ENCODE peak calls at places on chromosomes 2 and 18, in eight cellular contexts. P is pancreas, D is small intestine, R is GM23248, H is adrenal gland, N is A549, E is AG04450, I is uterus. T is an unnamed sample.

GRCh38 chr2:172248381-172249173 is 145.9 kb upstream of the DLX2 start:
- DNase-seq in P (no peak), D (no peak), R (peak), H (no peak), N (no peak), E (no peak), I (no peak), T (peak)

GRCh38 chr18:54149078-54149697 is 75.3 kb downstream of the MBD2 start:
- DNase-seq in P (no peak), D (no peak), R (peak), H (peak), N (peak), E (peak), I (no peak), T (peak)

GRCh38 chr2:73203055-73203681 is 794 bp downstream of the NOTO start:
- DNase-seq in P (no peak), D (no peak), R (no peak), H (no peak), N (no peak), E (no peak), I (no peak), T (no peak)

GRCh38 chr2:206521612-206522011 is 78.3 kb downstream of the ADAM23 start:
- DNase-seq in P (no peak), D (no peak), R (no peak), H (no peak), N (no peak), E (no peak), I (no peak), T (no peak)

GRCh38 chr2:207683879-207684627 is 27.4 kb upstream of the CCNYL1 start:
- DNase-seq in P (peak), D (peak), R (peak), H (no peak), N (peak), E (no peak), I (no peak), T (peak)

GRCh38 chr2:167212054-167212648 is 323.9 kb downstream of the XIRP2 start:
- DNase-seq in P (peak), D (peak), R (peak), H (peak), N (peak), E (no peak), I (no peak), T (peak)

GRCh38 chr2:86027196-86027912 is 78.3 kb downstream of the POLR1A start:
- DNase-seq in P (no peak), D (no peak), R (no peak), H (no peak), N (no peak), E (no peak), I (no peak), T (no peak)

GRCh38 chr18:47174545-47175116 is 1.5 kb downstream of the IER3IP1 start:
- DNase-seq in P (no peak), D (peak), R (peak), H (no peak), N (no peak), E (no peak), I (no peak), T (peak)

GRCh38 chr2:79936715-79937114 is 367.8 kb downstream of the LRRTM1 start:
- DNase-seq in P (no peak), D (no peak), R (no peak), H (no peak), N (no peak), E (no peak), I (no peak), T (no peak)

GRCh38 chr2:15313657-15314056 is 247.5 kb downstream of the NBAS start:
- DNase-seq in P (no peak), D (no peak), R (peak), H (no peak), N (no peak), E (peak), I (no peak), T (no peak)

GRCh38 chr2:83017366-83018090 is 1441.6 kb downstream of the SUCLG1 start:
- DNase-seq in P (no peak), D (no peak), R (no peak), H (no peak), N (no peak), E (no peak), I (no peak), T (peak)

DNA sequence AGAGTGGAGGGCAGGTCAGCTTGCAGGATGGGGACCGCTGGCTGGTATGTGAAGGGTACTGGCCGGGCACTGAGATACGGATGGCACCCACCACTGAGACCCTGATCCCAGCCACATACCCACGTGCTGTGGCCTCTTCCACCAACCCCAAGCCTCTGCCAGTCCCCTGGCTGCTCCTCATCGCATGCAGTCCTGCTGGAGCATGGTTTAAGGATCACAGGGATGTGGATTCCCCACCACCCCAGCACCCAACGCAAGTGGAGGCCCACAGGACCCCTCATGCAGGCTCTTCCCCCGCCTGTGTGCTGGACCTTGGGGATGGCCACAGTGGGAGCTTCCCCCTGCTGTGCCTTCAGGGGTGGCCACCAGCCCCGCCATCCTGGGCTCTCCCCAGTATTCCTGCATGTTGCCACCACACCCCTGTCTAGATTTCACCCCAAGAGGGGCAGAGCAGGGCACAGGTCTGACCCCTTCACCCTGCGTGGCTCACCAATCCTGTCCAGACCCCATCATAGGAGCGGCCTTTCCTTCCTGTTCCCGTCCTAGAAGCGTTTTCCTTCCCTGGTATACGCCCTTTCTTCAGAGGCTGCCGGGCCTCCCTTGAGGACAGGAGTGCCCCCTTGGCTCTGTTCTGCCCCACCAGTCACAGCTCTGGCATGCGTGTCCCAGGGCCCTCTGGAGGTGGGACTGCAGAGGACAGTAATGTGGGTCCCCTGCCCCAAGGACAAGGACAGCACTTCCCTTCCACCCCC is 18.3 kb downstream of the MLPH start:
- DNase-seq in P (no peak), D (no peak), R (no peak), H (no peak), N (no peak), E (no peak), I (no peak), T (no peak)
- H3K27ac ChIP-seq in P (no peak), D (no peak), R (no peak), H (no peak), N (peak), E (no peak), I (no peak), T (no peak)

GRCh38 chr2:40283111-40283909 is 168.6 kb downstream of the SLC8A1 start:
- DNase-seq in P (no peak), D (no peak), R (no peak), H (no peak), N (no peak), E (no peak), I (no peak), T (no peak)
- H3K27ac ChIP-seq in P (no peak), D (no peak), R (no peak), H (no peak), N (no peak), E (no peak), I (peak), T (no peak)

GRCh38 chr2:107824848-107825563 is 1.7 kb upstream of the RGPD4 start:
- DNase-seq in P (no peak), D (no peak), R (no peak), H (no peak), N (no peak), E (no peak), I (no peak), T (no peak)
- H3K27ac ChIP-seq in P (no peak), D (no peak), R (no peak), H (no peak), N (no peak), E (no peak), I (no peak), T (no peak)

GRCh38 chr18:77006305-77007175 is 126.0 kb downstream of the MBP start:
- DNase-seq in P (no peak), D (no peak), R (no peak), H (no peak), N (no peak), E (no peak), I (no peak), T (no peak)
- H3K27ac ChIP-seq in P (no peak), D (no peak), R (no peak), H (peak), N (no peak), E (no peak), I (no peak), T (no peak)

DNA sequence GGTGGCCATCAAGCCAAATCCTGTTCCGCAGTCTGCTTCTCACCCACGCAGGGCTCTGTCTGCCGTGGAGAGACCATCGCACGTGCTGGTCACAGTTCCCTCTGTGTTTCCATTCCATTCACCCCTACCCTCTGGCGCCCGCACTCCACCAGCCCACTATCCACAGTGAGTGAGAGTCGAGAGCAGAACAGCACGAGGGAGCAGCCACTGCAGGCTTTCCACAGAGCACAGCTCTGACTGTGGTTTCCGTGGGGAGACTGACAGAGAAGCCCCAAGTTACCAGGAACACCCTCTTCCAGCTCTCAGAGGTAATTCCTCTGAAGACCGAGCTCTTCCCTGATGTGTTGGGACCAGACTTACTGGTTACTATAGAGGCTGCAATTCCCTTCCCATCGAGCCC is 5.0 kb downstream of the MYT1L start:
- DNase-seq in P (no peak), D (no peak), R (no peak), H (no peak), N (no peak), E (no peak), I (no peak), T (no peak)
- H3K27ac ChIP-seq in P (no peak), D (no peak), R (no peak), H (no peak), N (no peak), E (no peak), I (no peak), T (no peak)

DNA sequence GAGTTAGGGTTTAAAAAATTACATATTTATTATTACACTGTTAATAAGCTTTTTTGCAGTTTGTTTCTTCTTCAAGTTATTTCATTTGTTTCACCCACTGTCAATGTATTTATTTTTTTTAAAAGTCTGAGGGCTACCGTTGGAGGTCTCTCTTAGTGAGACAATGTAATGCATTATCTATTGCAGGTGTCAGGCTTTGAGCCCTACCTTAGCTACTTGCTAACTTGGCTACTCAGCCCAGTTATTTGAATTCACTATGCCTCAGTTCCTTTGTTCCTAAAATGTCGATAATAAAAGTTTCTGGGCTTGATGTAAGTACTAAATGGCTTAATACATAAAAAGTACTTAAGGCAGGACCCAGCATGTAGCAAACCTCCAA is 458 bp upstream of the TFPI start:
- DNase-seq in P (no peak), D (no peak), R (no peak), H (no peak), N (no peak), E (no peak), I (no peak), T (no peak)
- H3K27ac ChIP-seq in P (no peak), D (no peak), R (peak), H (no peak), N (peak), E (no peak), I (peak), T (peak)

GRCh38 chr2:196258407-196258806 is 87.0 kb upstream of the STK17B start:
- DNase-seq in P (no peak), D (no peak), R (no peak), H (no peak), N (no peak), E (no peak), I (no peak), T (no peak)
- H3K27ac ChIP-seq in P (no peak), D (no peak), R (no peak), H (no peak), N (no peak), E (no peak), I (no peak), T (peak)

DNA sequence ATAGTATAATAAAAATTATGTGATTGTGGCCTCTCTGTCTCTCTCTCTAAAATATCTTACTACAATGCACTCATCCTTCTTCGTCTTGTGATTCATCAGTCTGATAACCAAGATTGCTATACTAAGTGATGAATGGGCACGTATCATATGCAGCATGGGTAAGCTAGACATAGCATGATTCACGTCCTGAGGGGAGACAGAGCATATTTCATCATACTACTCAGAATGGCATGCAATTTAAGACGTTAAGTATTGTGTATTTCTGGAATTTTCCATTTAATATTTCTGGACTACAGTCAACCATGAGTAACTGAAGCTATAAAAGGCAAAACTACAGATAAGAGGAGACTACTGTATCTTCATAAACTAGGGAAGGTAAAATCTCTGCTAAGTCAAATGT is 97.0 kb upstream of the CD226 start:
- DNase-seq in P (no peak), D (no peak), R (peak), H (peak), N (peak), E (peak), I (no peak), T (peak)
- H3K27ac ChIP-seq in P (no peak), D (no peak), R (peak), H (no peak), N (peak), E (no peak), I (no peak), T (peak)

DNA sequence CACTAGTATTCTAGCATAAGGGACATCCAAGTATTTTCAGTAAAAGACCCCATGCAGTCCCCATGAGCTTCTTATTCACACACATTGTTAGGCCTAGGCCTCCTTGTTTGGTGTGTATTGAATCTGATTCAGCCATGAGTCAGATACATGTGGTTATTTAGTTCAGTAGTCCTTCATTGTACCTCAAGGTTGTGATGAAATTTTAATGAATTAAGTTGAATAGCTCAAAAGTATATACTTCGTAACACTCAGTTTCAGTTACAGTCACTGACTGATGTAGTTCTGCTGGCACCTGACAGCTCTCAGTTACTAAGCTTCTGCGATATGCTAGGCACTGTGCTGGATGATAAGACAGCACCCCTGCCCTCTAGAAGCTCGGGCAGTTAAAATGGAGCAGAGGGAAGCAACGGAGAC is 86.4 kb downstream of the XRCC5 start:
- DNase-seq in P (no peak), D (no peak), R (peak), H (peak), N (no peak), E (peak), I (no peak), T (peak)
- H3K27ac ChIP-seq in P (no peak), D (no peak), R (peak), H (peak), N (no peak), E (peak), I (no peak), T (peak)